ENCODE peak calls at places on chromosome 19, in nine cellular contexts. G is amygdala; B is WTC11; R is T1000; H is stimulated activated CD8-positive, alpha-beta memory T cell treated with anti-CD3 and anti-CD28 coated beads, Interleukin-7, amount 100 ng/mL, for 4 hours; E is memory B cell; J is HT1080; Z is amniotic stem cell; L is stimulated activated CD4-positive, alpha-beta T cell treated with anti-CD3 and anti-CD28 coated beads, Interleukin-4, amount 100 ng/mL, for 4 hours. P is an unnamed sample.

GRCh38 chr19:6062274-6062673 is 48.0 kb downstream of the RFX2 start:
- DNase-seq in G (no peak), B (no peak), R (no peak), H (no peak), E (no peak), J (peak), Z (no peak), L (peak), P (no peak)

GRCh38 chr19:6226444-6227155 is 53.2 kb downstream of the MLLT1 start:
- DNase-seq in G (no peak), B (no peak), R (no peak), H (no peak), E (no peak), J (no peak), Z (no peak), L (no peak), P (no peak)

GRCh38 chr19:58123354-58123753 is 25.3 kb upstream of the ZSCAN18 start:
- DNase-seq in G (no peak), B (no peak), R (no peak), H (no peak), E (no peak), J (no peak), Z (no peak), L (no peak), P (no peak)

GRCh38 chr19:45528149-45528743 is 21.0 kb downstream of the VASP start:
- DNase-seq in G (no peak), B (peak), R (no peak), H (no peak), E (no peak), J (peak), Z (no peak), L (no peak), P (no peak)

GRCh38 chr19:4967738-4968461 is 1.0 kb upstream of the KDM4B start:
- DNase-seq in G (no peak), B (no peak), R (no peak), H (no peak), E (no peak), J (peak), Z (no peak), L (no peak), P (no peak)

GRCh38 chr19:47512183-47512947 is 2.5 kb downstream of the NAPA start:
- DNase-seq in G (no peak), B (no peak), R (no peak), H (no peak), E (no peak), J (no peak), Z (no peak), L (no peak), P (no peak)

GRCh38 chr19:49690656-49691242 is at the start of gene CPT1C:
- DNase-seq in G (peak), B (peak), R (peak), H (peak), E (no peak), J (no peak), Z (peak), L (peak), P (no peak)

GRCh38 chr19:10517760-10518443 is 655 bp upstream of the S1PR5 start:
- DNase-seq in G (peak), B (peak), R (no peak), H (no peak), E (no peak), J (no peak), Z (no peak), L (no peak), P (no peak)

GRCh38 chr19:57058871-57059270 is 60.9 kb upstream of the USP29 start:
- DNase-seq in G (no peak), B (no peak), R (no peak), H (no peak), E (no peak), J (no peak), Z (no peak), L (no peak), P (no peak)

GRCh38 chr19:738509-739128 is 12.3 kb upstream of the MISP start:
- DNase-seq in G (no peak), B (no peak), R (no peak), H (no peak), E (no peak), J (no peak), Z (no peak), L (no peak), P (no peak)

P was measured in GM12891.